ENCODE peak calls at places on chromosomes 3 and 15, in four cellular contexts. O is CD4-positive, alpha-beta T cell; Y is BJ; F is ovary. B is an unnamed sample.

GRCh38 chr15:27704939-27705514 is 394.1 kb downstream of the OCA2 start:
- DNase-seq in O (no peak), Y (no peak), F (no peak), B (no peak)

GRCh38 chr3:119042162-119042561 is 7.5 kb upstream of the IGSF11 start:
- DNase-seq in O (no peak), Y (no peak), F (no peak), B (no peak)

GRCh38 chr3:1195922-1196321 is 103.1 kb downstream of the CNTN6 start:
- DNase-seq in O (no peak), Y (no peak), F (no peak), B (no peak)

GRCh38 chr3:69748503-69748902 is 9.2 kb downstream of the MITF start:
- DNase-seq in O (no peak), Y (no peak), F (no peak), B (no peak)

GRCh38 chr3:75118805-75119204 is 504.3 kb upstream of the CNTN3 start:
- DNase-seq in O (no peak), Y (no peak), F (no peak), B (no peak)

GRCh38 chr15:30023798-30024295 is 58.9 kb upstream of the GOLGA8J start:
- DNase-seq in O (no peak), Y (no peak), F (no peak), B (no peak)

GRCh38 chr3:72375237-72376154 is 472.7 kb downstream of the SHQ1 start:
- DNase-seq in O (no peak), Y (no peak), F (no peak), B (no peak)

GRCh38 chr15:61115241-61115640 is 113.9 kb downstream of the RORA start:
- DNase-seq in O (no peak), Y (peak; percentile 19), F (no peak), B (no peak)

GRCh38 chr15:94070341-94071275 is 160.8 kb upstream of the MCTP2 start:
- DNase-seq in O (no peak), Y (peak; percentile 24), F (no peak), B (no peak)

GRCh38 chr3:12869025-12869695 is 27.8 kb upstream of the RPL32 start:
- DNase-seq in O (no peak), Y (no peak), F (peak; percentile 71), B (peak; percentile 66)

GRCh38 chr3:98600412-98601095 is 7.1 kb upstream of the CPOX start:
- DNase-seq in O (no peak), Y (no peak), F (no peak), B (no peak)

GRCh38 chr3:24521306-24522154 is 26.9 kb upstream of the THRB start:
- DNase-seq in O (no peak), Y (no peak), F (peak; percentile 68), B (peak; percentile 42)

GRCh38 chr15:67253103-67253502 is 1.4 kb downstream of the AAGAB start:
- DNase-seq in O (no peak), Y (no peak), F (no peak), B (no peak)

GRCh38 chr3:28915711-28916481 is 365.0 kb upstream of the RBMS3 start:
- DNase-seq in O (no peak), Y (no peak), F (no peak), B (no peak)

GRCh38 chr3:151960956-151961580 is 87.6 kb downstream of the SUCNR1 start:
- DNase-seq in O (no peak), Y (peak; percentile 26), F (no peak), B (no peak)

GRCh38 chr3:119891944-119892721 is 110.2 kb downstream of the NR1I2 start:
- DNase-seq in O (peak; percentile 10), Y (peak; percentile 20), F (no peak), B (peak; percentile 48)

GRCh38 chr3:172258616-172259015 is 189.6 kb downstream of the GHSR start:
- DNase-seq in O (no peak), Y (no peak), F (no peak), B (no peak)

GRCh38 chr15:74302821-74303359 is 64.6 kb downstream of the CYP11A1 start:
- DNase-seq in O (peak; percentile 18), Y (no peak), F (peak; percentile 62), B (peak; percentile 57)

GRCh38 chr3:43180027-43180426 is 74.1 kb upstream of the POMGNT2 start:
- DNase-seq in O (no peak), Y (no peak), F (no peak), B (peak; percentile 51)

GRCh38 chr3:119602676-119603075 is 5.0 kb downstream of the PLA1A start:
- DNase-seq in O (no peak), Y (no peak), F (no peak), B (no peak)

GRCh38 chr3:110900583-110900982 is 171.0 kb upstream of the NECTIN3 start:
- DNase-seq in O (no peak), Y (peak; percentile 95), F (no peak), B (no peak)

GRCh38 chr15:59111267-59111666 is 6.3 kb downstream of the CCNB2 start:
- DNase-seq in O (no peak), Y (no peak), F (no peak), B (no peak)

GRCh38 chr3:124217542-124217941 is 225.6 kb upstream of the ROPN1 start:
- DNase-seq in O (no peak), Y (no peak), F (peak; percentile 40), B (no peak)

GRCh38 chr15:60800729-60801072 is 321.8 kb upstream of the ICE2 start:
- DNase-seq in O (no peak), Y (no peak), F (no peak), B (no peak)

GRCh38 chr15:70853855-70854668 is at the start of gene LARP6:
- DNase-seq in O (no peak), Y (no peak), F (peak; percentile 80), B (peak; percentile 57)
- H3K27me3 ChIP-seq in O (peaks cover 64% of the 10 kb centered on the region), Y (no peaks in the 10 kb centered on the region), F (no peaks in the 10 kb centered on the region), B (no peaks in the 10 kb centered on the region)

DNA sequence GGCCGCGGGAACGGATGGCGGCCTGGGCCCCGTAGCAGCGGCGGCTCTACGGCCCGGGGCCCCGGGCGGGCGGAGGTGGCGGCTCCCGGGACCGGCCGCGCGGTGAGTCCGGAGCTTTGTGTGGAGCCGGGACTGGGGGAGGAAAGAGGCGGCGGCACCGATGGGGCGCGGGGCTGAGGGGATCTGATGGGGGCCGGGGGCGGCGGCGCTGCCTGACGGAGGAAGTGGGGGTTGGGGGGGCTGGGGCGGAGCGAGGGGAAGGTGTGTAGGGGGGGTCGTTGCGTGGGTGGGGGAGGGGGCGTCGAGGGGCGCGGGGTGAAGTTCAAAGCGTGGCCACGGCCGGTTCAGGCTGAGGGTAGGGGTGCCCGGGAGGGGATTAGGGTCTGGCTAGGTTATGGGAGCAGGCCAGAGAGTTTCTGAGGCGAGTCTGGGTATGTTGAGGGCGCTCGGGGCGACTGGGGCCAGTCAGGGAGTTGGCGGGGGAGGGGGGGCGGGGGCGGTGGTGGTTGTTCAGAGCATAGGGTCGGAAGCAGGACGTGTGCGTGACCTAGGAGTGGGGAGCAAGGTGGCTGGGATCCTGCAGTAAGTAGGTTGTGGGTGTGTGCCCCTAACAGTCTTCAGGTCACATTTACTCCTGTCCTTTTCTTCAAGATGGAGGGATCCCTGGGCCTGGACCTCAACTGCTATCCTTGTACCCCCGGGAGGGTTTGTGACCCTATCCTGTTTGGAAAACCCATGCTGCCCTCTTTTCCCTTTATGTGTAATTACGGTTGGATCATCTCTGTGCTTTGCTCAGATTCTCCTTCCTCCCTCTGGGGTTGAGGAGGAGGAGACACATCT is 579 bp downstream of the ZNF609 start:
- DNase-seq in O (peak; percentile 19), Y (peak; percentile 35), F (no peak), B (peak; percentile 53)
- TF ChIP-seq CTCF in O (no peak), Y (no peak), F (no peak), B (peak; percentile 30)

DNA sequence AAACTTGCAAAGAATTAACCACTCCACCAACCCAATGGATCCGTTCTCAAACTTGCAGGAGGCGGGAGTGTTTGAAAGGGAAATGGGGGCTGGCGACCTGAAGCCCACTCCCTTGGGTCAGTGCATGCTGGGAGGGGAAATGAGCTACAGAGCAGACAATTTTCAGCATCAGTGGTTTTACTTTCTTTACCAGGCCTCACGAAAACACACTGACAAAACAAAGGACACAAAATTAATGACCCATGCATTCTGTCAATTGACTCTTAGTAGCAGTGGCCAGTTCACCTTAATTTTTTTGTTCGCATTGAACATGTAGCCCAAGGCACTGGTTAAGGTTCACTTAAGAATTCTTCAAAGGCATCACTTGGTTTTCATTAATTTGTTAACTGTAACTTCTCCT is 413.5 kb downstream of the MECOM start:
- DNase-seq in O (no peak), Y (no peak), F (no peak), B (no peak)
- H3K27me3 ChIP-seq in O (no peaks in the 10 kb centered on the region), Y (no peaks in the 10 kb centered on the region), F (no peaks in the 10 kb centered on the region), B (no peaks in the 10 kb centered on the region)

DNA sequence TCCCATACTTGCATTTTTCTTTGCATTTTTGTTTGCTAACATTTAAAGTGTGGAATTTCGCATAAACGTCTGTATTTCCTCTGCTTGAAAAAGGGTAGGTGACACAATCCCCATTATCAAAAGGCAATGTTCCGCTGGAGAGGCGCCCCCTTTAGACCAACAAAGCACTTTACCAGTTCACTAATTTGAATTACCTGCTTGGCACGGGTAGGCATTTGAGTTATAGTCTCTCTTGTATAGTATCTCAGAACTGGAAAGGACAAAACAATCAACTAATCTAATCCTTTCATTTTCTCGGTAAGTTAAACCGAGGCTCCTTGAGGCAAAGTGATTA is 775 bp upstream of the CCDC39 start:
- DNase-seq in O (no peak), Y (no peak), F (no peak), B (no peak)
- TF ChIP-seq CTCF in O (no peak), Y (peak; percentile 60), F (no peak), B (no peak)

DNA sequence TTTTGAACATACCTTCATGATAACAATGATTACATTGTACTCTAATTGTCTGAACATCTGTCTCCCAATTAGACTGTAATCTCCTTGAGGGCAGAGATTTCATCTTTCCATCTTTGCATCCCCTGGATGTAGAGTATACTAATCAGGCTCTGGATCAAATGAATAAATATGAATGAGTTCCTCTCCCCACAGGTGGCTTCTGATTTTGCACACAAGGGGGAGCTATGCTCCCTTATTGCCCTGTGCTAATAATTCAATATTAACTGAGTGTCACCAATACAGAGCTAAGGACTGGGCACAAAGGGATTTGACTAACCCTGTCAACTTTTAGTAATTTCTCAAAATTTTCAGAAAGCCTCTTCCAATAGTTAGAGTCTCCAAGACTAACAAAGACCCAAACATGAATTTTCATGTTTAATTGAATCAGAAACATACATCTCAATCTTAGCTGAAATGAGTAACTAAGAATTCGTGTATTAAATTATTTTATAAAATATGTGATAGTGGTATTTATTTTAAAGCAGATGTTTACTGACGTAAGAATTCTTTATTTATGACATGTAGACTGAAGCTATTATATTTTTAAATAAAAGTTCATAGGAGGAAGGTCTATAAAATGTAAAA is 3.0 kb downstream of the DUOXA1 start:
- DNase-seq in O (no peak), Y (no peak), F (no peak), B (no peak)
- H3K27me3 ChIP-seq in O (peaks cover 60% of the 10 kb centered on the region), Y (peaks cover 44% of the 10 kb centered on the region), F (no peaks in the 10 kb centered on the region), B (no peaks in the 10 kb centered on the region)